ENCODE peak calls at places on chromosomes 4 and X, in ten cellular contexts. T is cardiac muscle cell, D is fibroblast of mammary gland, J is uterus, G is transverse colon, Q is testis, E is BJ, W is GM12865, O is psoas muscle, M is AG10803. Z is an unnamed sample.

GRCh38 chrX:130702867-130703707 is 199.9 kb downstream of the ENOX2 start:
- DNase-seq in O (no peak), M (peak), J (no peak), Q (no peak), W (no peak), T (no peak), E (no peak), G (no peak), D (peak), Z (no peak)

GRCh38 chr4:10655968-10656367 is 28.6 kb downstream of the CLNK start:
- DNase-seq in D (peak), T (no peak), W (no peak), G (no peak), J (no peak), Q (no peak), E (peak), M (peak), O (no peak), Z (peak)

GRCh38 chr4:145909331-145909730 is 29.3 kb downstream of the ZNF827 start:
- DNase-seq in W (no peak), Q (peak), D (peak), G (peak), O (peak), J (peak), T (peak), M (no peak), E (no peak), Z (no peak)

GRCh38 chr4:162682651-162683050 is 484.0 kb downstream of the NAF1 start:
- DNase-seq in E (no peak), W (no peak), J (no peak), M (no peak), T (no peak), G (no peak), Q (no peak), D (no peak), O (no peak), Z (peak)

GRCh38 chrX:17376381-17377046 is 1.5 kb downstream of the NHS start:
- DNase-seq in W (no peak), D (peak), O (peak), T (peak), G (peak), J (peak), Q (peak), E (no peak), M (no peak), Z (peak)

GRCh38 chr4:94344457-94344856 is 1.8 kb upstream of the HPGDS start:
- DNase-seq in W (no peak), G (no peak), E (no peak), O (no peak), D (no peak), M (no peak), J (no peak), Q (no peak), T (no peak), Z (no peak)

GRCh38 chr4:93710101-93710846 is 118.3 kb upstream of the ATOH1 start:
- DNase-seq in G (no peak), E (no peak), W (peak), M (no peak), Q (peak), D (no peak), T (peak), J (no peak), O (no peak), Z (no peak)

GRCh38 chrX:40878821-40879571 is 143.7 kb upstream of the MED14 start:
- DNase-seq in E (no peak), T (no peak), W (no peak), Q (no peak), O (no peak), J (no peak), G (no peak), D (no peak), M (no peak), Z (no peak)

GRCh38 chr4:171157462-171158082 is 655.6 kb upstream of the GALNTL6 start:
- DNase-seq in J (no peak), Q (no peak), O (no peak), T (no peak), W (no peak), E (no peak), G (no peak), D (no peak), M (no peak), Z (no peak)

GRCh38 chrX:33078273-33078672 is 133.1 kb downstream of the DMD start:
- DNase-seq in T (no peak), O (no peak), Q (no peak), D (no peak), M (no peak), W (no peak), G (no peak), E (no peak), J (no peak), Z (no peak)

GRCh38 chr4:32042486-32042885 is 1322.3 kb downstream of the PCDH7 start:
- DNase-seq in Q (no peak), D (no peak), G (no peak), T (no peak), J (no peak), W (no peak), M (no peak), E (no peak), O (no peak), Z (peak)

GRCh38 chr4:79248610-79249009 is 77.3 kb downstream of the NAA11 start:
- DNase-seq in O (no peak), E (no peak), M (no peak), W (no peak), J (no peak), T (no peak), D (no peak), Q (no peak), G (no peak), Z (no peak)

GRCh38 chr4:176735300-176735699 is 57.4 kb downstream of the VEGFC start:
- DNase-seq in G (no peak), J (no peak), Q (no peak), W (no peak), E (no peak), T (peak), D (peak), M (peak), O (no peak), Z (peak)

GRCh38 chr4:13455411-13455810 is 28.7 kb downstream of the RAB28 start:
- DNase-seq in T (no peak), E (no peak), W (no peak), J (no peak), M (peak), D (peak), Q (no peak), G (no peak), O (no peak), Z (peak)

GRCh38 chrX:150299579-150299978 is 63.5 kb upstream of the MAMLD1 start:
- DNase-seq in G (no peak), E (no peak), J (no peak), M (no peak), O (no peak), T (no peak), D (no peak), W (no peak), Q (no peak), Z (no peak)

GRCh38 chrX:110015027-110015426 is 12.1 kb downstream of the TMEM164 start:
- DNase-seq in Q (no peak), D (no peak), J (no peak), T (no peak), W (no peak), O (no peak), M (no peak), E (no peak), G (no peak), Z (peak)

GRCh38 chr4:88007304-88008132 is at the start of gene PKD2:
- DNase-seq in T (peak), E (no peak), O (peak), D (peak), W (peak), G (peak), J (peak), Q (peak), M (peak), Z (peak)

GRCh38 chr4:3201718-3202702 is 46.9 kb upstream of the MSANTD1 start:
- DNase-seq in Q (peak), W (peak), G (peak), J (no peak), M (peak), T (no peak), O (no peak), E (no peak), D (peak), Z (peak)

GRCh38 chrX:85922821-85923220 is 124.5 kb downstream of the CHM start:
- DNase-seq in M (peak), D (peak), J (no peak), W (no peak), G (no peak), O (no peak), T (no peak), Q (no peak), E (peak), Z (peak)

GRCh38 chr4:33975996-33976395 is 2268.3 kb downstream of the ARAP2 start:
- DNase-seq in T (no peak), M (peak), W (no peak), E (no peak), G (no peak), O (no peak), J (no peak), Q (no peak), D (peak), Z (peak)

GRCh38 chrX:41332408-41332987 is 1.5 kb upstream of the DDX3X start:
- DNase-seq in E (no peak), D (no peak), O (no peak), J (no peak), G (peak), Q (peak), M (no peak), W (peak), T (no peak), Z (peak)

GRCh38 chr4:177632481-177632880 is 190.2 kb upstream of the AGA start:
- DNase-seq in M (no peak), O (no peak), D (no peak), Q (no peak), G (no peak), J (no peak), W (no peak), T (no peak), E (no peak), Z (peak)

GRCh38 chr4:11428701-11429571 is at the start of gene HS3ST1:
- DNase-seq in J (peak), G (peak), O (peak), M (no peak), E (no peak), Q (peak), W (peak), T (peak), D (peak), Z (peak)

GRCh38 chrX:133563705-133564104 is 148.4 kb upstream of the GPC4 start:
- DNase-seq in E (no peak), J (peak), D (no peak), W (no peak), T (no peak), G (no peak), O (no peak), Q (no peak), M (no peak), Z (no peak)

GRCh38 chrX:70038951-70039350 is 10.8 kb downstream of the AWAT2 start:
- DNase-seq in T (peak), Q (no peak), E (no peak), D (no peak), M (no peak), G (no peak), W (no peak), J (no peak), O (no peak), Z (no peak)

GRCh38 chrX:135295238-135295943 is 13.9 kb upstream of the ETDC start:
- DNase-seq in T (peak), E (no peak), J (peak), O (peak), Q (peak), D (peak), W (peak), M (peak), G (peak), Z (peak)

GRCh38 chrX:70479197-70479969 is 34.7 kb downstream of the DLG3 start:
- DNase-seq in G (peak), Q (no peak), E (peak), T (no peak), M (peak), W (no peak), O (no peak), J (no peak), D (peak), Z (peak)

GRCh38 chr4:112327950-112328349 is 30.8 kb downstream of the ALPK1 start:
- DNase-seq in Q (no peak), O (no peak), E (no peak), J (no peak), D (peak), T (peak), M (peak), G (no peak), W (peak), Z (peak)

GRCh38 chr4:7282786-7283185 is 90.4 kb downstream of the SORCS2 start:
- DNase-seq in G (no peak), M (no peak), Q (no peak), J (no peak), E (no peak), W (no peak), O (no peak), D (no peak), T (no peak), Z (no peak)

GRCh38 chr4:74097631-74098550 is 1.1 kb downstream of the CXCL2 start:
- DNase-seq in D (no peak), T (no peak), E (no peak), Q (no peak), M (no peak), W (no peak), J (no peak), G (peak), O (no peak), Z (peak)

GRCh38 chrX:108537005-108537404 is 97.4 kb downstream of the COL4A5 start:
- DNase-seq in M (peak), W (peak), D (peak), E (no peak), G (no peak), J (no peak), O (no peak), Q (peak), T (peak), Z (peak)

GRCh38 chrX:23118890-23119527 is 119.2 kb downstream of the DDX53 start:
- DNase-seq in G (no peak), D (no peak), Q (no peak), M (no peak), T (no peak), E (no peak), O (no peak), W (no peak), J (no peak), Z (no peak)

GRCh38 chr4:152785639-152786517 is 6.1 kb downstream of the ARFIP1 start:
- DNase-seq in O (no peak), T (no peak), Q (no peak), D (peak), W (no peak), M (peak), J (no peak), E (peak), G (no peak), Z (no peak)

GRCh38 chr4:152780267-152780811 is 585 bp downstream of the ARFIP1 start:
- DNase-seq in J (no peak), T (no peak), E (peak), Q (peak), D (peak), O (no peak), M (peak), W (no peak), G (no peak), Z (peak)

GRCh38 chr4:152778656-152779512 is 646 bp downstream of the TIGD4 start:
- DNase-seq in G (peak), O (no peak), Q (peak), J (no peak), M (peak), E (no peak), W (peak), D (peak), T (no peak), Z (peak)

GRCh38 chr4:152779513-152780266 is at the start of the genes ARFIP1 and TIGD4:
- DNase-seq in D (peak), M (peak), T (peak), E (peak), W (peak), G (peak), J (peak), Q (peak), O (peak), Z (peak)

DNA sequence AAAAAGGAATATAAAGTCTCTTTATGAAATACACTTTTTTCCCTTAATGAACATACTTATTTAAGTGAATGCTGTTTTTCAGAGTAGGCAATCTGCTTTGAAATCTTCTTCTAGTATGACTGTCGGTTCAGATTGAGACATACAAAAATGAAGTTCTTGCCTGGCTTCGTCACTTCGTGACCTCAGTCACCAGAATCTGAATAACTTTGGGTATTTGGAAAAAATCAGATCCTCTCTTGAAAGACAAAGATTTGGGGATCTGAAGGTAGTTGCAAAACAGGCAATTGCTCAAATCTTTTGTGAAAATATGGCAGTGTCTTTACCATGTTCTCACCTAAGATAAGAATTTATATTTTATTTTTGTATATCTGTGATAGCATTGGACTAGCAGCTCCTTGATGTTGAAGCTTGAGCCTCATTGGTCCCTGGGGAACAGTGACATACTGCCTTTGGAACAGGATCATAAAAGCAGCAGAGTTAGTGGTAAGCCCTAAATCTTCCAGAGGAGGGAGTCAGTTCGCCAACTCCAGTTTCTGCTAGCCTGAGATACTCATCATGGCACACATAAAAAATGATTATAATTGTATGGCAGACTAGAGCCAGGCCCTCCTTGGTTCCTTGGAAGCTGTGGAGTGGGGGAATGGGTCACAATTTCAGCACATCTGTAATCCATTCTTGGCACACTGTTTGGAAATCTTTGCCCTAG is 4.9 kb downstream of the ARFIP1 start:
- DNase-seq in O (no peak), Q (no peak), G (peak), T (no peak), D (peak), W (no peak), J (no peak), E (no peak), M (peak), Z (peak)
- TF ChIP-seq CTCF in O (no peak), Q (no peak), G (no peak), T (peak), D (peak), W (no peak), J (peak), E (peak), M (peak), Z (peak)

GRCh38 chr4:121070274-121070673 is 2.1 kb downstream of the NDNF start:
- DNase-seq in J (no peak), D (no peak), O (no peak), Q (no peak), E (no peak), W (no peak), M (no peak), G (peak), T (peak), Z (no peak)
- H3K4me3 ChIP-seq in J (peak), D (no peak), O (peak), Q (peak), E (no peak), W (no peak), M (peak), G (peak), T (peak), Z (no peak)

GRCh38 chr4:82045267-82045666 is 328.5 kb downstream of the HNRNPD start:
- DNase-seq in Q (no peak), D (no peak), E (no peak), W (no peak), G (no peak), J (no peak), M (no peak), T (no peak), O (no peak), Z (no peak)
- TF ChIP-seq CTCF in Q (no peak), D (no peak), E (no peak), W (no peak), G (no peak), J (no peak), M (no peak), T (no peak), O (no peak), Z (no peak)

GRCh38 chrX:24266996-24267395 is 46.9 kb downstream of the SUPT20HL2 start:
- DNase-seq in Q (no peak), O (no peak), G (no peak), J (no peak), T (no peak), E (no peak), M (no peak), W (no peak), D (peak), Z (no peak)

GRCh38 chrX:24271262-24271661 is 42.6 kb downstream of the SUPT20HL2 start:
- DNase-seq in G (no peak), O (no peak), M (no peak), Q (no peak), D (no peak), J (no peak), T (no peak), E (no peak), W (no peak), Z (no peak)

GRCh38 chrX:24264383-24264782 is 49.5 kb downstream of the SUPT20HL2 start:
- DNase-seq in M (no peak), W (no peak), Q (no peak), T (no peak), E (no peak), O (no peak), J (no peak), D (peak), G (no peak), Z (no peak)

DNA sequence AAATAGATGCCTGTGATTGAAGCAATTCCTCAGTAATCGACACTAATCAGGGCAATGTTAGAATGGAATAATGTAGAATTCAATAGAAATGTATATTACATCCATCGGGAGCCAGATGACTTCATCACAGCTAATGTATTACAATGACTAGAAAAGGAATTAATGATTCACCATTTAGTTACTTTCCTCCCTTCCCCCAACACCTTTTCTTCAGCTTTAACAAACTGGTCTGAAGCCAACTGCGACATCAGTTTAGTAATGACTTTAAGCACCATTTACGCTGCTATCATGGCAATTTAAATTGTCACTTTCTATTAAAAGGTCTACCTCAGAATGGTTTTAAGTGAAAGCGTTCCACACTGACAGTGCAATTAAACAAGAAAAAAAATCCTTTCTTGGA is 45.1 kb downstream of the SUPT20HL2 start:
- DNase-seq in Q (no peak), J (no peak), T (no peak), M (no peak), W (no peak), D (no peak), E (no peak), O (no peak), G (no peak), Z (no peak)
- H3K4me3 ChIP-seq in Q (no peak), J (no peak), T (no peak), M (no peak), W (no peak), D (no peak), E (no peak), O (no peak), G (no peak), Z (no peak)

GRCh38 chr4:124067031-124067430 is 645.5 kb downstream of the ANKRD50 start:
- DNase-seq in J (no peak), M (no peak), G (no peak), W (no peak), D (peak), T (no peak), O (no peak), E (no peak), Q (no peak), Z (no peak)
- TF ChIP-seq CTCF in J (no peak), M (no peak), G (no peak), W (no peak), D (no peak), T (no peak), O (no peak), E (no peak), Q (no peak), Z (no peak)

DNA sequence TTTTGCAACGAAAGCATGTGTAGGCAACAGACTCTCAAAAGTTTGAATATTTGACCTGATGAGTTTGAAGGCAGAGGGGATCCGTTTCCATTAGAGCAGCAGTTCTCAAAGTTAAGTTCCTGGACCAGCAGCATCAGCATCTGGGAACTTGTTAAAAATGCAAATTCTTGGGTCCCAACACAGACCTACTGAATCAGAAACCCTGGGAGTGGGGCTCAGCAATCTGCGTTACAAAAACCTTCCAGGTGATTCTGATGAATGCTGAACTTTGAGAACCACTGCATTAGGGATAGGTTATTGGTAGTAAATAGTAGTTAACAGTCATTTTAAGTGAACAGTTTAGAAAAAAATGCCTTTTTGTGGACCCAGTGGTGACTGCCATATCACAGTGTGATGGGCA is 98.8 kb downstream of the PDE5A start:
- DNase-seq in J (no peak), M (no peak), O (no peak), E (no peak), D (no peak), G (no peak), W (no peak), T (no peak), Q (no peak), Z (no peak)
- H3K4me3 ChIP-seq in J (no peak), M (no peak), O (no peak), E (no peak), D (no peak), G (no peak), W (no peak), T (no peak), Q (no peak), Z (no peak)

Z was measured in choroid plexus epithelial cell.